ENCODE peak calls at places on chromosomes 4 and X, in four cellular contexts. E, P, Q and K are unnamed samples.

GRCh38 chrX:98506907-98507306 is 1623.2 kb downstream of the RPA4 start:
- DNase-seq in Q (no peak), P (no peak), E (no peak), K (no peak)

GRCh38 chr4:8107146-8107657 is 51.4 kb downstream of the ABLIM2 start:
- DNase-seq in P (no peak), Q (no peak), E (no peak), K (no peak)

GRCh38 chr4:173766231-173766630 is 236.2 kb upstream of the HAND2 start:
- DNase-seq in Q (no peak), E (no peak), P (no peak), K (no peak)

GRCh38 chr4:188178276-188178675 is 39.0 kb downstream of the TRIML1 start:
- DNase-seq in P (no peak), Q (no peak), E (no peak), K (no peak)

GRCh38 chr4:133856736-133857355 is 344.7 kb downstream of the PABPC4L start:
- DNase-seq in Q (no peak), E (no peak), P (no peak), K (no peak)

GRCh38 chr4:75658881-75659280 is 14.3 kb downstream of the G3BP2 start:
- DNase-seq in P (no peak), E (no peak), Q (no peak), K (no peak)

GRCh38 chrX:107823456-107823855 is 2.2 kb upstream of the MID2 start:
- DNase-seq in E (no peak), Q (no peak), P (no peak), K (no peak)

GRCh38 chr4:62644372-62644771 is 1444.2 kb downstream of the ADGRL3 start:
- DNase-seq in E (no peak), Q (no peak), P (no peak), K (no peak)

GRCh38 chrX:136767104-136767941 is 13.4 kb downstream of the ARHGEF6 start:
- DNase-seq in P (peak), Q (peak), E (peak), K (peak)

GRCh38 chrX:74925210-74926088 is at the start of gene NEXMIF:
- DNase-seq in E (peak), Q (no peak), P (no peak), K (peak)

GRCh38 chr4:141390527-141391046 is 169.9 kb downstream of the ZNF330 start:
- DNase-seq in E (no peak), P (no peak), Q (no peak), K (no peak)

GRCh38 chr4:124262211-124263179 is 450.0 kb downstream of the ANKRD50 start:
- DNase-seq in E (peak), Q (peak), P (peak), K (no peak)

GRCh38 chr4:127632420-127633403 is at the start of gene INTU:
- DNase-seq in E (peak), P (peak), Q (peak), K (no peak)

GRCh38 chr4:5711479-5712184 is 631 bp downstream of the EVC start:
- DNase-seq in P (no peak), Q (no peak), E (no peak), K (no peak)

GRCh38 chrX:152573866-152574265 is 63.8 kb upstream of the GABRQ start:
- DNase-seq in E (no peak), P (no peak), Q (no peak), K (no peak)

GRCh38 chr4:8731364-8731763 is 138.8 kb downstream of the CPZ start:
- DNase-seq in P (no peak), Q (no peak), E (no peak), K (no peak)

GRCh38 chrX:109911046-109911445 is 91.9 kb upstream of the TMEM164 start:
- DNase-seq in P (no peak), E (no peak), Q (no peak), K (no peak)

GRCh38 chr4:91840359-91840758 is 463.4 kb upstream of the GRID2 start:
- DNase-seq in P (no peak), Q (no peak), E (no peak), K (no peak)

GRCh38 chr4:149344436-149344835 is 471.2 kb downstream of the IQCM start:
- DNase-seq in P (no peak), Q (no peak), E (no peak), K (no peak)

GRCh38 chrX:38458071-38458470 is 103.3 kb upstream of the TSPAN7 start:
- DNase-seq in E (no peak), Q (no peak), P (no peak), K (no peak)

GRCh38 chr4:142844782-142845181 is 1.3 kb downstream of the INPP4B start:
- DNase-seq in Q (no peak), E (no peak), P (no peak), K (no peak)

GRCh38 chr4:119103263-119103662 is 32.4 kb upstream of the MYOZ2 start:
- DNase-seq in Q (peak), P (no peak), E (no peak), K (no peak)

GRCh38 chr4:48068182-48068581 is 51.6 kb downstream of the NIPAL1 start:
- DNase-seq in Q (no peak), P (no peak), E (no peak), K (no peak)

GRCh38 chrX:11793734-11794133 is 35.7 kb downstream of the MSL3 start:
- DNase-seq in Q (no peak), E (no peak), P (no peak), K (no peak)

GRCh38 chr4:173513651-173514050 is 16.4 kb downstream of the HAND2 start:
- DNase-seq in P (no peak), Q (no peak), E (no peak), K (no peak)

GRCh38 chrX:86047174-86047991 is at the start of gene CHM:
- DNase-seq in P (peak), E (peak), Q (peak), K (peak)

GRCh38 chr4:98663226-98664006 is 5.0 kb upstream of the TSPAN5 start:
- DNase-seq in P (no peak), E (no peak), Q (no peak), K (peak)

GRCh38 chrX:4240541-4241194 is 527.2 kb upstream of the PRKX start:
- DNase-seq in Q (no peak), P (no peak), E (no peak), K (no peak)

GRCh38 chrX:9899640-9900075 is 67.5 kb upstream of the CLDN34 start:
- DNase-seq in Q (no peak), E (no peak), P (no peak), K (no peak)

DNA sequence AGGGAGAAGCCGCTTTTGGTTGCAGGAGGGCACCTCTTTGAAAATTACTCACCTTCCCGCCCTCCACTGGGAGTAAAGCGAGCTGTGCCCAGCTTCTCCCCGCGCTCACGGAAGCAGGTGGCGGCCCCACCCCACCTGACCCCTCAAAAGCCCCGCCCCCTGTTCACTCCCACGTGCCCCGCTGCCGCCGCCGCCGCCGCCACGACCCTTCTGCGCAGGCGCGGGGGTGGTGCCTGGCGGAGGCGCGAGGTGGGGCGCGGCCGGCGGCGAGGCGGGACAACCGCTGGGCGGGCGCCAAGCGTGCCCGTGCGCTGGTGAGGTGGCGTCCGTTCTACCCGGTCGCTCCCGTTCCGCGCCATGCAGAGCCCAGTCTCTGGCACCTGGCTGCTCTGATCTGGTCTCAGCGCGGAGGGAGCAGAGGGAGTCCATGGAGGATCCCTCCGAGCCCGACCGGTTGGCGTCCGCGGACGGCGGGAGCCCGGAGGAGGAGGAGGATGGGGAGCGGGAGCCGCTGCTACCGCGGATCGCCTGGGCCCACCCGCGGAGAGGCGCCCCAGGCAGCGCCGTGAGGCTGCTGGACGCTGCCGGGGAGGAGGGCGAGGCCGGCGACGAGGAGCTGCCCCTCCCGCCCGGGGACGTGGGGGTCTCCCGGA is at the start of gene PI4K2B:
- DNase-seq in P (peak), Q (peak), E (peak), K (peak)
- TF ChIP-seq POLR2A in P (peak), Q (peak), E (no peak), K (peak)

DNA sequence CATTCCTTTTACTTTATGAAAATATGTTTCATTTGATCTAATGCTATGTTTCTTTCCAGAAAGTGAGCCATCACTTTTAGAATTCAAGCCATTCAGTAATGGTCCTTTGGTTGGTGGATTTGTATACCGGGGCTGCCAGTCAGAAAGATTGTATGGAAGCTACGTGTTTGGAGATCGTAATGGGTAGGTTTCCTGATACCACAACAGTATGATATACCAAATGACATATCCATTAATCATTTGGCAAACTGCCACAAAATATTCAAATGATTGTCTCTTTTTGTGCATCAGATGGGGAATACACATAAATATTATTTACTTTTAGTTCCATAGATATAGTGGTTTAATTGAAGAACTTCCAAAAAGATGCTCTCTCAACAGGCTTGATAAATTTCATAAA is 68.2 kb downstream of the HHIP start:
- DNase-seq in P (no peak), Q (no peak), E (no peak), K (no peak)
- TF ChIP-seq POLR2AphosphoS5 in P (no peak), Q (no peak), E (no peak), K (no peak)

GRCh38 chrX:49155243-49155899 is 7.2 kb upstream of the MAGIX start:
- DNase-seq in E (peak), Q (peak), P (peak), K (no peak)
- TF ChIP-seq POLR2A in E (no peak), Q (no peak), P (peak), K (no peak)

GRCh38 chrX:45758738-45759397 is 558.2 kb upstream of the DIPK2B start:
- DNase-seq in E (no peak), P (no peak), Q (no peak), K (no peak)

GRCh38 chrX:45758319-45758718 is 557.6 kb upstream of the DIPK2B start:
- DNase-seq in E (no peak), Q (no peak), P (no peak), K (no peak)

GRCh38 chrX:45762699-45763647 is 562.3 kb upstream of the DIPK2B start:
- DNase-seq in Q (no peak), E (no peak), P (no peak), K (no peak)

GRCh38 chrX:45761920-45762319 is 561.2 kb upstream of the DIPK2B start:
- DNase-seq in Q (no peak), E (no peak), P (no peak), K (no peak)

GRCh38 chrX:45760187-45760742 is 559.6 kb upstream of the DIPK2B start:
- DNase-seq in Q (no peak), P (no peak), E (no peak), K (no peak)
- TF ChIP-seq POLR2AphosphoS5 in Q (no peak), P (no peak), E (no peak), K (no peak)

GRCh38 chr4:80062527-80062926 is 10.5 kb downstream of the ANTXR2 start:
- DNase-seq in P (peak), Q (no peak), E (no peak), K (no peak)

GRCh38 chr4:80054375-80054774 is 18.7 kb downstream of the ANTXR2 start:
- DNase-seq in P (no peak), Q (no peak), E (no peak), K (no peak)

GRCh38 chr4:80053140-80053910 is 19.7 kb downstream of the ANTXR2 start:
- DNase-seq in P (no peak), E (no peak), Q (no peak), K (no peak)

GRCh38 chr4:80058740-80059139 is 14.3 kb downstream of the ANTXR2 start:
- DNase-seq in Q (no peak), E (no peak), P (no peak), K (peak)
- TF ChIP-seq POLR2A in Q (no peak), E (no peak), P (no peak), K (no peak)

GRCh38 chr4:54041100-54041499 is 23.3 kb downstream of the CHIC2 start:
- DNase-seq in E (no peak), Q (no peak), P (no peak), K (no peak)

GRCh38 chr4:54041916-54042315 is 22.5 kb downstream of the CHIC2 start:
- DNase-seq in P (no peak), Q (no peak), E (no peak), K (no peak)

GRCh38 chr4:54032558-54033135 is 31.8 kb downstream of the CHIC2 start:
- DNase-seq in Q (no peak), E (no peak), P (no peak), K (no peak)

DNA sequence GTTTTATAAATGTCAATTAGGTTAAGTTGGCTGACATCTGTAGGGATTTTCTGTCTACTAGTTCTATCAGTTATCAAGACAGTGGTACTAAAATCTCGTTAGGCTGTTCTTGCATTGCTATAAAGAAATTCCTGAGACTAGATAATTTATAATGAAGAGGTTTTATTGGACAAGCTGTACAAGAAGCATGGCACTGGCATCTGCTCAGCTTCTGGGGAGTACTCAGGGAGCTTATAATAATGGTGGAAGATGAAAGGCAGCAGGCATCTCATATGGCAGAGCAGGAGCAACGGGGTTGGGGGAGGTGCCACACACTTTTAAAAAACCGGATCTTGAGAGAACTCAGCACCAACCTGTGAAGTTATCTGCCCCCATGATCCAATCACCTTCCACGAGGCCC is 28.2 kb downstream of the CHIC2 start:
- DNase-seq in Q (no peak), E (no peak), P (no peak), K (no peak)
- TF ChIP-seq POLR2AphosphoS5 in Q (no peak), E (no peak), P (no peak), K (no peak)

GRCh38 chrX:134548844-134549205 is 88.9 kb downstream of the HPRT1 start:
- DNase-seq in Q (no peak), E (no peak), P (no peak), K (no peak)

GRCh38 chrX:134547047-134547679 is 87.2 kb downstream of the HPRT1 start:
- DNase-seq in Q (no peak), E (no peak), P (no peak), K (no peak)

GRCh38 chrX:134546187-134546586 is 86.2 kb downstream of the HPRT1 start:
- DNase-seq in P (no peak), E (no peak), Q (no peak), K (no peak)

GRCh38 chrX:134545524-134545923 is 85.6 kb downstream of the HPRT1 start:
- DNase-seq in E (no peak), P (no peak), Q (no peak), K (no peak)

GRCh38 chrX:134548257-134548732 is 88.3 kb downstream of the HPRT1 start:
- DNase-seq in P (no peak), Q (no peak), E (no peak), K (no peak)
- TF ChIP-seq POLR2A in P (peak), Q (no peak), E (no peak), K (no peak)

GRCh38 chrX:13046035-13046851 is 1.8 kb upstream of the FAM9C start:
- DNase-seq in Q (no peak), E (no peak), P (no peak), K (no peak)

GRCh38 chrX:13044441-13044840 is at the start of gene FAM9C:
- DNase-seq in P (no peak), E (no peak), Q (no peak), K (no peak)

GRCh38 chrX:13048265-13048664 is 3.8 kb upstream of the FAM9C start:
- DNase-seq in E (no peak), P (no peak), Q (no peak), K (no peak)

GRCh38 chrX:13050151-13050550 is 5.7 kb upstream of the FAM9C start:
- DNase-seq in E (no peak), P (no peak), Q (no peak), K (no peak)

DNA sequence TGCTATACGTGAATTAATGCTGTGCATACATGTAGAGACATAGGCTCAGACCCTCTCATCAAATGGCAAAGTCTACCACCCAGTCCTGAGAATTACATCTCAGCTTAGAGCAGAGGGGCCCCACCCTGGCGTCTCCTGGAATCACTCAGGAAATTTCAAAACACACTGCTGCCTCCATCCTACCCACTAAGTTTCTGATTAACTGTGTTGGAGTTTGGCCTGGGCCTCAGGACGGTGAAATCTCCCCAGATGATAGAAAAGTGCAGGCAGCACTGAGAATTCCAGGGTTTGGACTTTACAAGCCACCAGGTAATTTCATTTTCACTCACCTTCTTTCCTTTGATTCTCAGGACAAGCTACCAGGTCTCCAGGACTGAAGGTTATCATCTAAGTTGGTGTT is 3.3 kb upstream of the FAM9C start:
- DNase-seq in Q (no peak), P (no peak), E (no peak), K (no peak)
- TF ChIP-seq POLR2AphosphoS5 in Q (no peak), P (no peak), E (no peak), K (no peak)